ENCODE peak calls at places on chromosomes 13 and 19, in nine cellular contexts. U, M, O, B, G, D, W, C and S are unnamed samples.

GRCh38 chr19:11735375-11735774 is 3.4 kb downstream of the ZNF823 start:
- DNase-seq in W (no peak), D (no peak), C (no peak), G (no peak), M (no peak), B (peak; percentile 32), O (no peak), U (no peak), S (no peak)

GRCh38 chr13:73327579-73327978 is 268.8 kb downstream of the KLF5 start:
- DNase-seq in W (no peak), O (no peak), C (no peak), M (no peak), D (no peak), B (no peak), U (no peak), G (no peak), S (no peak)

GRCh38 chr19:13036366-13036976 is 41.2 kb downstream of the NFIX start:
- DNase-seq in D (no peak), M (no peak), O (no peak), G (no peak), U (peak; percentile 64), B (peak; percentile 83), W (no peak), C (no peak), S (peak; percentile 48)

GRCh38 chr19:23286477-23286876 is 36.3 kb upstream of the ZNF724 start:
- DNase-seq in G (no peak), U (no peak), W (no peak), M (no peak), B (no peak), O (peak; percentile 42), C (no peak), D (peak; percentile 69), S (peak; percentile 25)

GRCh38 chr13:62704795-62705329 is 1289.2 kb upstream of the PCDH20 start:
- DNase-seq in O (no peak), G (no peak), C (no peak), M (no peak), D (no peak), W (no peak), B (no peak), U (no peak), S (no peak)

GRCh38 chr13:35388979-35389378 is 87.5 kb downstream of the MAB21L1 start:
- DNase-seq in B (no peak), D (no peak), U (no peak), M (no peak), C (peak; percentile 87), W (no peak), G (no peak), O (no peak), S (peak; percentile 11)

GRCh38 chr13:34346626-34347025 is 528.7 kb downstream of the RFC3 start:
- DNase-seq in U (no peak), C (no peak), W (no peak), M (no peak), D (no peak), O (no peak), B (no peak), G (no peak), S (no peak)

GRCh38 chr13:39133781-39134180 is 95.5 kb downstream of the NHLRC3 start:
- DNase-seq in C (no peak), D (no peak), U (no peak), B (no peak), O (no peak), G (no peak), W (no peak), M (no peak), S (peak; percentile 89)

GRCh38 chr19:56377105-56377924 is 16.0 kb downstream of the ZNF582 start:
- DNase-seq in C (no peak), M (no peak), U (no peak), B (no peak), G (no peak), O (no peak), D (no peak), W (no peak), S (no peak)
- H3K9me3 ChIP-seq in C (peaks cover 4% of the 10 kb centered on the region), M (peaks cover 92% of the 10 kb centered on the region), U (peaks cover 3% of the 10 kb centered on the region), B (peaks cover 65% of the 10 kb centered on the region), G (peaks cover 62% of the 10 kb centered on the region), O (peaks cover 74% of the 10 kb centered on the region), D (no peaks in the 10 kb centered on the region), W (peaks cover 42% of the 10 kb centered on the region), S (peaks cover 4% of the 10 kb centered on the region)

GRCh38 chr13:48505597-48506091 is 27.2 kb downstream of the RCBTB2 start:
- DNase-seq in O (no peak), U (no peak), C (no peak), B (peak; percentile 51), G (no peak), W (peak; percentile 68), M (no peak), D (peak; percentile 88), S (no peak)

GRCh38 chr13:48508001-48508400 is 24.9 kb downstream of the RCBTB2 start:
- DNase-seq in B (peak; percentile 94), D (no peak), G (no peak), M (no peak), W (no peak), O (no peak), U (no peak), C (no peak), S (no peak)

GRCh38 chr13:48504606-48505369 is 28.1 kb downstream of the RCBTB2 start:
- DNase-seq in U (no peak), G (no peak), C (no peak), D (no peak), O (peak; percentile 8), B (peak; percentile 42), M (no peak), W (no peak), S (no peak)

GRCh38 chr13:48507024-48507423 is 25.9 kb downstream of the RCBTB2 start:
- DNase-seq in O (no peak), U (no peak), M (no peak), D (no peak), G (no peak), B (peak; percentile 79), W (no peak), C (no peak), S (no peak)

DNA sequence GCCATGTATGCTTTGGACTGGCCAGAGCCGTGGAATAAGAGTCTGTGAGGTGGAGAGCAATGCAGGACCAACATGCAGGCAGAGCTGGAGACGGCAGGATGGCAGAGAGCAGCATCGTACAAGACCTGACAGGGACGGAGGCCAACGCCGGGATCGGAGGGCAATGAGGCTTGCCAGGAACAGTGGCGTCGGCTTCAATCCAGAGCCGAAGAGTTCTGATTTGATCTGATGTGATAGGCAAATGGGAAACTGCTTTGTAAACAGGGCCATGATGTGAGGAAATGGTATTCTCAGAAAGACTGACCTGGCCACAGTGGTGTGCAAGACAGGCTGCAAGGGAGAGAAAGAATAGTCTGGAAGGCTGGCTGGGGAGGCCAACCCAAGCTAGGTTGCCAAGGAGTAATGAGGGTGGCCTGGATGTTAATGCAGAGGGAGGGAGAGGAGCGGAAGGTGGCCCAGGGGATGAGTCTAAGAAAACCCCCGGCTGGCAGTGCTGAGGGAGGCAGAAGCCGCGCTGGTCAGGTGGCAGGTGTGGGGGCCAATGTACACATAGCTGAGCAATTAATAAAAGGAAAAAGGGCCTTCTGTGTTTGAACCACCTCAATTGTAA is 26.7 kb downstream of the RCBTB2 start:
- DNase-seq in C (no peak), B (peak; percentile 4), D (no peak), O (no peak), W (peak; percentile 21), U (no peak), G (no peak), M (no peak), S (no peak)
- H3K4me1 ChIP-seq in C (no peaks in the 10 kb centered on the region), B (peaks cover 48% of the 10 kb centered on the region), D (peaks cover 48% of the 10 kb centered on the region), O (no peaks in the 10 kb centered on the region), W (peaks cover 26% of the 10 kb centered on the region), U (peaks cover 4% of the 10 kb centered on the region), G (peaks cover 19% of the 10 kb centered on the region), M (peaks cover 89% of the 10 kb centered on the region), S (no peaks in the 10 kb centered on the region)

GRCh38 chr19:45766293-45766918 is 2.6 kb downstream of the SIX5 start:
- DNase-seq in M (no peak), W (no peak), G (no peak), C (no peak), D (no peak), B (no peak), U (peak; percentile 62), O (no peak), S (no peak)
- H3K4me3 ChIP-seq in M (peak overlapping the region; percentile 78), W (peak overlapping the region; percentile 75), G (peak overlapping the region; percentile 98), C (peak overlapping the region; percentile 82), D (no peak overlapping the region), B (peak overlapping the region; percentile 62), U (peak overlapping the region; percentile 80), O (peak overlapping the region; percentile 80), S (no peak overlapping the region)

GRCh38 chr13:41144576-41144975 is 12.0 kb upstream of the KBTBD6 start:
- DNase-seq in U (no peak), M (no peak), W (no peak), G (no peak), C (no peak), O (no peak), B (no peak), D (no peak), S (no peak)

GRCh38 chr13:41150058-41150457 is 17.5 kb upstream of the KBTBD6 start:
- DNase-seq in B (peak; percentile 54), O (no peak), U (no peak), C (no peak), G (no peak), M (no peak), D (no peak), W (no peak), S (no peak)

GRCh38 chr13:41152005-41152404 is 19.4 kb upstream of the KBTBD6 start:
- DNase-seq in C (no peak), O (no peak), W (no peak), G (no peak), U (no peak), M (no peak), D (no peak), B (no peak), S (no peak)

GRCh38 chr13:41145136-41145908 is 12.7 kb upstream of the KBTBD6 start:
- DNase-seq in D (no peak), W (no peak), G (no peak), U (no peak), B (peak; percentile 84), O (no peak), C (no peak), M (no peak), S (no peak)

DNA sequence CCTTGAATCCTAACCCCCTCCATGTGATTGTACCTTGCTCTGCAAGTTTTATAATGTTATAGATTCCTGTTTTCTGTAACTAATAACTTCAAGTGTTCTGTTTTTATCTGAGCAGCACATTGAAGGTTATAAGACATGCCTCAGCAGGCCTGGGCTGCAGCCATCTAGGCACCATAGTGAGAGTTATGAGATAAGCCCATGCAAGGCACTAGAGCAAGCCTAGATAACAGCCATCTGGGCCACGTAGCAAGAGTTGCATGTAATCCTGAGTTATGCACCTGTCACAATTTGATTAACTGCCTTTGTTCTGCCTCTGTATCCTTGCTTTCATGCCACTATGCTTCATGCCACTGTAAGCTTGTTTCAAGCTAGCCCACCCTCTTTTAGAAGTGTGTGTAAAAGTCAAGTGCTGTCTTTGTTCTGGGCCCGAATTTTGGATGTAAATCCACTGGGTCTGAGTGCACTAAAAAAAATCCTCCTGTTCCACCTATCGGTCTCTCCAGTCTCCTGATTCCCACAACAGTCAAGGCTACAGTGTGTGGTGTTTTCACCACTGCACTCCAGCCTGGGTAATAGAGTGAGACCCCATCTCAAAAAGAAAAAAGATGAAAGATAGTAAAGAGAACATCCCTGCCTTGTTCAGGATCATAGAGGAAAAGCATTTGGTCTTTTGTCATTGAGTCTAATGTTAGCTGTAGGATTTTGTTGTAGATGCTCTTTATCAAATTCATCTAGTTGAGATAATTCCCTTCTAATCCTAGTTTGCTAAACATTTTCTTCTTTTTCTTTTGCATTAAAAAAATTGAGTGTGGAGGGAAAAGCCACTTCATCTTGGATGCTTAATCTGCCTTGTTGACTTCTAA is 16.1 kb upstream of the KBTBD6 start:
- DNase-seq in G (no peak), C (no peak), O (no peak), B (no peak), D (peak; percentile 28), U (no peak), M (no peak), W (no peak), S (no peak)
- H3K9me3 ChIP-seq in G (peaks cover 22% of the 10 kb centered on the region), C (peaks cover 5% of the 10 kb centered on the region), O (peaks cover 49% of the 10 kb centered on the region), B (peaks cover 41% of the 10 kb centered on the region), D (peaks cover 52% of the 10 kb centered on the region), U (peaks cover 2% of the 10 kb centered on the region), M (peaks cover 62% of the 10 kb centered on the region), W (peaks cover 56% of the 10 kb centered on the region), S (peaks cover 15% of the 10 kb centered on the region)